ENCODE peak calls at places on chromosomes 7 and 10, in four cellular contexts. I is cardiac muscle cell, P is fibroblast of pulmonary artery, L is foreskin fibroblast. B is an unnamed sample.
A peak's percentile ranks its signal among the peaks of the same experiment; 100 is the strongest.

GRCh38 chr7:134419875-134420274 is 39.0 kb downstream of the AKR1B1 start:
- DNase-seq in I (no peak), P (no peak), L (no peak), B (no peak)

GRCh38 chr7:131170440-131171105 is 157.1 kb upstream of the MKLN1 start:
- DNase-seq in I (peak; percentile 48), P (peak; percentile 31), L (no peak), B (no peak)

GRCh38 chr7:98110249-98111022 is 3.8 kb downstream of the LMTK2 start:
- DNase-seq in I (peak; percentile 55), P (peak; percentile 74), L (no peak), B (peak; percentile 45)

GRCh38 chr10:27819781-27820531 is 74.3 kb upstream of the MKX start:
- DNase-seq in I (peak; percentile 1), P (peak; percentile 32), L (no peak), B (peak; percentile 87)

GRCh38 chr7:157575777-157576176 is 239.0 kb downstream of the DNAJB6 start:
- DNase-seq in I (no peak), P (no peak), L (no peak), B (no peak)

GRCh38 chr10:73529089-73529832 is 33.4 kb upstream of the PPP3CB start:
- DNase-seq in I (peak; percentile 87), P (peak; percentile 85), L (peak; percentile 54), B (peak; percentile 44)

GRCh38 chr7:108442039-108442568 is 14.1 kb downstream of the NRCAM start:
- DNase-seq in I (no peak), P (no peak), L (no peak), B (no peak)

GRCh38 chr7:1100886-1101579 is 13.1 kb downstream of the GPER1 start:
- DNase-seq in I (no peak), P (no peak), L (no peak), B (no peak)

GRCh38 chr7:26451997-26452396 is 160.3 kb downstream of the SNX10 start:
- DNase-seq in I (no peak), P (no peak), L (no peak), B (no peak)

GRCh38 chr7:145106001-145106400 is 270.1 kb upstream of the TPK1 start:
- DNase-seq in I (no peak), P (peak; percentile 3), L (no peak), B (peak; percentile 25)

GRCh38 chr10:14009315-14010082 is 321.2 kb downstream of the FRMD4A start:
- DNase-seq in I (no peak), P (peak; percentile 65), L (peak; percentile 84), B (no peak)

GRCh38 chr10:112562803-112563663 is 116.0 kb downstream of the VTI1A start:
- DNase-seq in I (no peak), P (peak; percentile 30), L (no peak), B (no peak)

GRCh38 chr7:351681-352480 is 61.9 kb downstream of the FOXL3 start:
- DNase-seq in I (no peak), P (no peak), L (no peak), B (no peak)

GRCh38 chr7:99740573-99741437 is 5.8 kb upstream of the CYP3A7 start:
- DNase-seq in I (no peak), P (peak; percentile 14), L (peak; percentile 74), B (no peak)

GRCh38 chr7:39888171-39888853 is 61.7 kb upstream of the CDK13 start:
- DNase-seq in I (no peak), P (no peak), L (no peak), B (no peak)

GRCh38 chr7:55535637-55536016 is 36.7 kb downstream of the VOPP1 start:
- DNase-seq in I (no peak), P (no peak), L (no peak), B (no peak)
- H3K4me3 ChIP-seq in I (no peak overlapping the region), P (no peak overlapping the region), L (no peak overlapping the region), B (no peak overlapping the region)

GRCh38 chr7:4791101-4791737 is 15.8 kb downstream of the AP5Z1 start:
- DNase-seq in I (no peak), P (no peak), L (no peak), B (no peak)

GRCh38 chr7:4790078-4790465 is 14.6 kb downstream of the AP5Z1 start:
- DNase-seq in I (no peak), P (no peak), L (no peak), B (no peak)

GRCh38 chr7:4792537-4793126 is 17.2 kb downstream of the AP5Z1 start:
- DNase-seq in I (peak; percentile 46), P (no peak), L (peak; percentile 19), B (peak; percentile 40)

GRCh38 chr7:4790516-4790991 is 15.1 kb downstream of the AP5Z1 start:
- DNase-seq in I (no peak), P (no peak), L (no peak), B (no peak)

GRCh38 chr7:4791738-4792536 is 16.5 kb downstream of the AP5Z1 start:
- DNase-seq in I (peak; percentile 94), P (peak; percentile 57), L (peak; percentile 39), B (peak; percentile 64)
- H3K4me3 ChIP-seq in I (no peak overlapping the region), P (no peak overlapping the region), L (no peak overlapping the region), B (peak overlapping the region; percentile 6)

GRCh38 chr10:36171546-36171945 is 529.5 kb upstream of the FZD8 start:
- DNase-seq in I (peak; percentile 13), P (peak; percentile 21), L (no peak), B (no peak)

GRCh38 chr10:36173364-36173763 is 531.3 kb upstream of the FZD8 start:
- DNase-seq in I (no peak), P (peak; percentile 66), L (no peak), B (no peak)

GRCh38 chr10:36170943-36171501 is 528.9 kb upstream of the FZD8 start:
- DNase-seq in I (no peak), P (no peak), L (no peak), B (no peak)

GRCh38 chr10:36172574-36172973 is 530.5 kb upstream of the FZD8 start:
- DNase-seq in I (no peak), P (peak; percentile 69), L (no peak), B (no peak)

DNA sequence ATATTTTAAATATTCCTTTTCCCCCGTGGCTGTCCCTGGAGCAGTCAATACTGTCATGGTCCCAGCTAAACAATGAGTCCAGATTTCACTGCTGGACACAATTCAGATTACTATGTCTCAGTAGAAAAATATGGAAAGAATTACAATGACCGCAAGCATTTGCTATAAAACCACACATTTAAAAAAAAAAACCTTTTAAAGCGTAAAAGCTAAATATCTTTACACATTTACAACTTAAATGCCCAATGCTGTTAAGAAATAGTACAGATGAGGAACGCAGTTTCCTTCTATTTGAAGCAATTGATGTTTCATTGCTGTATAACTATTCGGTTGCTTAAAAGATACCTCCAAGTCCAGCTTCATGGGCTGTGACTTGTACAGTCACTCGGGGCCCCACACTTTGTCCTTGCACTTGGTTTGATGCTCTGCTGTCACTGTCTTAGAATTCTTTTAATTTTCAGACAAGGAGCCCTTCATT is 530.0 kb upstream of the FZD8 start:
- DNase-seq in I (no peak), P (peak; percentile 77), L (no peak), B (no peak)
- H3K4me3 ChIP-seq in I (no peak overlapping the region), P (peak overlapping the region; percentile 5), L (no peak overlapping the region), B (no peak overlapping the region)

GRCh38 chr7:22561356-22561755 is 61.4 kb upstream of the STEAP1B start:
- DNase-seq in I (peak; percentile 92), P (peak; percentile 99), L (peak; percentile 99), B (peak; percentile 90)

GRCh38 chr7:22563115-22563514 is 63.1 kb upstream of the STEAP1B start:
- DNase-seq in I (peak; percentile 51), P (no peak), L (no peak), B (no peak)

GRCh38 chr7:22559829-22560489 is 60.0 kb upstream of the STEAP1B start:
- DNase-seq in I (peak; percentile 85), P (peak; percentile 92), L (peak; percentile 74), B (peak; percentile 77)

GRCh38 chr7:22563621-22564241 is 63.7 kb upstream of the STEAP1B start:
- DNase-seq in I (peak; percentile 45), P (no peak), L (no peak), B (no peak)

GRCh38 chr7:22561895-22562593 is 62.1 kb upstream of the STEAP1B start:
- DNase-seq in I (no peak), P (peak; percentile 50), L (no peak), B (peak; percentile 58)
- H3K4me3 ChIP-seq in I (no peak overlapping the region), P (no peak overlapping the region), L (no peak overlapping the region), B (no peak overlapping the region)

DNA sequence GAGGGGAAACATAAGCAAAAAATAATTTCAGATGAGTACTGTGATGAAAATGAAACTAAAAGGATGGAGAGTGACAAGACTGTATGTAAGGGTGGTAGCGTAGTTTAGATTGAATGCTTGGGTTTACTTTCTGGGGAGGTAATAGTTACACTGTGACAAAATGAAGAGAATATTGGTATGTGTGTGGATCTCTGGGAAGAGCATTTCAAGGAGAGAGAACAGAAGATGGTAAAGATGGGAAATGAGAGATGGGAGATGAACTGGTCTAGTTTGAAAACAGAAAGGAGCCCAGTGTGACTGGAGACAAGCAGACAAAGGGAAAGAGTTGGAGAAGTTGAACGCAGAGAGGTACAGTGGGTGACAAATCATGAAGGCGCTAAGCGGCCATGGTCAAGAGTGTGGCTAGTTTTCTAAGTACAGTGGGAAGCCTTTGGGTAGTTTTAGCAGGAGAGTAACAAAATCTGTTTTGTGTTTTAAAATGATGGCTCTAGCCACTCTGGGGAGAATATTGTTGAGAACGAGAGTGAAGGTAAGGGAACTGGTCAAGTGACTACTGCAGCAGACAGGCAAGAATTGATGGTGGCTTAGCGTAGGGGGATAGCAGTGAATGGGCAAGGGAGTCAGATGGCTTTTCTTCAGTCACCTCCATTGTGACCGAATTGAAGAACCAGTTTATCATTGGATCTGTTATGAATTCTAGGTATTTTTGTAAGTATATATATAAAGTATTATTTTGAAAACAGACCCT is 22.6 kb downstream of the PALS2 start:
- DNase-seq in I (no peak), P (no peak), L (no peak), B (no peak)
- H3K4me3 ChIP-seq in I (no peak overlapping the region), P (no peak overlapping the region), L (no peak overlapping the region), B (no peak overlapping the region)

GRCh38 chr7:75630549-75630948 is 108.2 kb downstream of the HIP1 start:
- DNase-seq in I (no peak), P (no peak), L (no peak), B (no peak)
- H3K4me3 ChIP-seq in I (no peak overlapping the region), P (no peak overlapping the region), L (no peak overlapping the region), B (no peak overlapping the region)